ENCODE peak calls at places on chromosomes 3 and 15, in four cellular contexts. M, A, R and K are unnamed samples.
A peak's percentile ranks its signal among the peaks of the same experiment; 100 is the strongest.

GRCh38 chr15:60421544-60421943 is 23.8 kb upstream of the ANXA2 start:
- DNase-seq in M (no peak), A (no peak), R (peak; percentile 77), K (peak; percentile 83)

GRCh38 chr3:129577925-129578742 is 28.3 kb downstream of the PLXND1 start:
- DNase-seq in M (no peak), A (no peak), R (no peak), K (no peak)

GRCh38 chr15:71791975-71792374 is 18.4 kb upstream of the NR2E3 start:
- DNase-seq in M (no peak), A (no peak), R (no peak), K (no peak)

GRCh38 chr3:58383904-58384303 is 49.7 kb downstream of the PDHB start:
- DNase-seq in M (no peak), A (no peak), R (no peak), K (peak; percentile 100)

GRCh38 chr3:2098398-2099027 is at the start of gene CNTN4:
- DNase-seq in M (peak; percentile 42), A (peak; percentile 94), R (no peak), K (no peak)

GRCh38 chr3:52693071-52693470 is 7.2 kb downstream of the GNL3 start:
- DNase-seq in M (no peak), A (no peak), R (no peak), K (no peak)

GRCh38 chr3:73950781-73951180 is 326.0 kb upstream of the PDZRN3 start:
- DNase-seq in M (no peak), A (no peak), R (no peak), K (no peak)

GRCh38 chr3:114446605-114447004 is 152.8 kb downstream of the TIGIT start:
- DNase-seq in M (peak; percentile 16), A (no peak), R (peak; percentile 11), K (no peak)

GRCh38 chr15:68774120-68774519 is 46.6 kb downstream of the ANP32A start:
- DNase-seq in M (no peak), A (no peak), R (no peak), K (no peak)

GRCh38 chr3:126706631-126707030 is 2.6 kb downstream of the CHCHD6 start:
- DNase-seq in M (no peak), A (no peak), R (no peak), K (no peak)

GRCh38 chr15:68032672-68033071 is 21.4 kb upstream of the PIAS1 start:
- DNase-seq in M (no peak), A (no peak), R (no peak), K (no peak)

GRCh38 chr15:94414921-94415320 is 183.6 kb downstream of the MCTP2 start:
- DNase-seq in M (no peak), A (no peak), R (no peak), K (no peak)

GRCh38 chr3:66326340-66326739 is 105.5 kb downstream of the SLC25A26 start:
- DNase-seq in M (no peak), A (peak; percentile 5), R (no peak), K (no peak)

GRCh38 chr3:82572721-82573120 is 811.3 kb upstream of the GBE1 start:
- DNase-seq in M (no peak), A (no peak), R (no peak), K (no peak)

GRCh38 chr3:71478568-71478967 is 105.0 kb downstream of the FOXP1 start:
- DNase-seq in M (no peak), A (no peak), R (no peak), K (no peak)

GRCh38 chr15:66237513-66238235 is 15.9 kb downstream of the MEGF11 start:
- DNase-seq in M (no peak), A (no peak), R (no peak), K (no peak)

DNA sequence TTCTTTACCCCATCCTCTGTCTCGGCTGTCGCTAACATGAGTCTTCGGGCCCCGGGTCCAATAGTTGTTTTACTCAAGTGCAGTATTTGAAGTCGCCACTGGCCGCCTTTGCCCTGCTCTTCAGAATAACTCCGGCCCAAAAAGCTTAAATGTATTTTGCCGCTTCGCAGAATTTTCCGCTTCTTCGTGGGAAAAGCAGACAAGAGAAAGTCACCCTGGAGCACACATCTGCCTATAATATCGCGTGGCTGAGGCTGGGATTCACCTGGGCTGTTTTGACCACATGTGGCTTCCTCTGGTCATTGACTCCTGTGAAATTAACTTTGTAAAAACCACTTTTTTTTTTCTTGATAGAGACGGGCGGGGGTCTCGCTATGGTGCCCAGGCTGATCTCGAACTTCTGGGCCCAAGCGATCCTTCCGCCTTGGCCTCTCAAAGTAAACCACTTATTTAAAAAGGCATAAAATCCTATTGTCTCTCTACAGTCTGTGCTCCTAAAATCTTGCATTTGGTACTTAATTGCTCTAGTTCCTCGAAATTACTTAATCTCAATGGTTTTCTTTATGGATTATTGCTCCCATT is 707 bp downstream of the CNOT10 start:
- DNase-seq in M (no peak), A (no peak), R (no peak), K (peak; percentile 15)
- H3K27ac ChIP-seq in M (peak overlapping the region; percentile 90), A (peak overlapping the region; percentile 78), R (peak overlapping the region; percentile 84), K (peak overlapping the region; percentile 72)

GRCh38 chr3:142226474-142226873 is 1.1 kb upstream of the GK5 start:
- DNase-seq in M (no peak), A (no peak), R (no peak), K (no peak)
- TF ChIP-seq CTCF in M (no peak), A (peak; percentile 39), R (no peak), K (no peak)

GRCh38 chr15:99474041-99474906 is 91.5 kb upstream of the MEF2A start:
- DNase-seq in M (peak; percentile 75), A (peak; percentile 34), R (no peak), K (no peak)
- H3K4me1 ChIP-seq in M (peaks cover 63% of the 10 kb centered on the region), A (peaks cover 30% of the 10 kb centered on the region), R (peaks cover 17% of the 10 kb centered on the region), K (peaks cover 24% of the 10 kb centered on the region)

DNA sequence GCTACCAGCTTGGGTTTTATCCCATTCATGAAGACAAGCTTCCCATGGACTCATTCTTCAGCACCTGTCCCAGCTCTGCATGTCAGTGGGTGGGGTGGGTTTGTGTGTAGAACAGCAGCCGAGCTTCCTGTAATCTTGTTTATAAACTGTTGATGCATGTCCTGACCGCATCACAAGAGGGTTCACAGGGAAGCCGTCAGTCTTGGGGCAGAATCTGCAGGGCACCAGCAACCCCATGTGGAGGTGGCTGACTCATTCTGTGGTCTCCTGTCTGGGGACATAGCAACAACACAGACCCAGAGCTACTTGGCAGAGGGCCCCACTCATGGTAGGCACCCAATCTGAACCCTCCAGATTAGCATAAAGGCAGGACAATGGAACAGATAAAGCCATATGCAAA is 35.6 kb downstream of the DAPK2 start:
- DNase-seq in M (peak; percentile 71), A (no peak), R (peak; percentile 24), K (peak; percentile 92)
- H3K27ac ChIP-seq in M (peak overlapping the region; percentile 66), A (no peak overlapping the region), R (no peak overlapping the region), K (no peak overlapping the region)

GRCh38 chr15:75182187-75183131 is 19.2 kb upstream of the C15orf39 start:
- DNase-seq in M (no peak), A (no peak), R (no peak), K (peak; percentile 66)
- TF ChIP-seq CTCF in M (no peak), A (no peak), R (no peak), K (no peak)